ENCODE peak calls at places on chromosome 12, in five cellular contexts. M, J, U, Q and G are unnamed samples. For H3K36me3, the result is how much of the 10 kb centered on the place peaks cover.

GRCh38 chr12:6229823-6230222 is 29.6 kb downstream of the CD9 start:
- DNase-seq in M (peak), U (no peak), J (peak), Q (peak), G (peak)

GRCh38 chr12:113101751-113102150 is 33.8 kb downstream of the RASAL1 start:
- DNase-seq in U (no peak), J (no peak), M (no peak), Q (no peak), G (no peak)

GRCh38 chr12:111764120-111764821 is 2.5 kb upstream of the ALDH2 start:
- DNase-seq in M (peak), Q (no peak), U (no peak), J (no peak), G (no peak)

GRCh38 chr12:29160230-29160629 is 11.2 kb downstream of the FAR2 start:
- DNase-seq in Q (no peak), U (no peak), M (no peak), J (no peak), G (no peak)

GRCh38 chr12:7113389-7113871 is 4.4 kb upstream of the C1RL start:
- DNase-seq in U (no peak), Q (peak), J (no peak), M (no peak), G (no peak)

GRCh38 chr12:120711411-120711810 is 1.2 kb downstream of the UNC119B start:
- DNase-seq in J (no peak), Q (no peak), U (peak), M (no peak), G (no peak)

GRCh38 chr12:47817272-47818006 is 2.3 kb downstream of the HDAC7 start:
- DNase-seq in M (no peak), Q (no peak), U (no peak), J (no peak), G (no peak)

GRCh38 chr12:63394349-63394748 is 243.3 kb upstream of the AVPR1A start:
- DNase-seq in U (no peak), Q (no peak), M (no peak), J (no peak), G (no peak)

GRCh38 chr12:99253068-99253467 is 394.5 kb upstream of the GARIN6 start:
- DNase-seq in Q (no peak), M (no peak), J (no peak), U (no peak), G (no peak)

GRCh38 chr12:52032431-52032796 is 18.8 kb upstream of the NR4A1 start:
- DNase-seq in Q (peak), M (no peak), U (peak), J (peak), G (no peak)

GRCh38 chr12:13220848-13221247 is 24.3 kb downstream of the EMP1 start:
- DNase-seq in U (no peak), J (no peak), Q (no peak), M (no peak), G (no peak)

GRCh38 chr12:16238661-16239060 is 38.8 kb downstream of the SLC15A5 start:
- DNase-seq in Q (no peak), U (no peak), J (no peak), M (no peak), G (peak)

GRCh38 chr12:6202331-6202730 is 2.1 kb downstream of the CD9 start:
- DNase-seq in Q (no peak), U (no peak), M (no peak), J (no peak), G (no peak)

GRCh38 chr12:53217049-53217929 is 10.2 kb upstream of the ITGB7 start:
- DNase-seq in M (peak), U (no peak), Q (no peak), J (no peak), G (no peak)

GRCh38 chr12:4383304-4383865 is 3.9 kb upstream of the FGF23 start:
- DNase-seq in Q (no peak), U (no peak), J (no peak), M (no peak), G (no peak)

GRCh38 chr12:50739611-50740010 is 24.3 kb upstream of the ATF1 start:
- DNase-seq in Q (no peak), U (no peak), M (no peak), J (no peak), G (no peak)

GRCh38 chr12:63949902-63950301 is 105.4 kb downstream of the SRGAP1 start:
- DNase-seq in Q (no peak), J (no peak), M (no peak), U (no peak), G (no peak)

GRCh38 chr12:80979821-80980220 is 42.1 kb upstream of the LIN7A start:
- DNase-seq in Q (no peak), J (no peak), M (no peak), U (no peak), G (no peak)

GRCh38 chr12:20716037-20716436 is 20.9 kb downstream of the SLCO1C1 start:
- DNase-seq in M (no peak), J (no peak), Q (no peak), U (no peak), G (no peak)

GRCh38 chr12:116502989-116503496 is 56.1 kb upstream of the MAP1LC3B2 start:
- DNase-seq in J (no peak), M (no peak), U (no peak), Q (no peak), G (no peak)

GRCh38 chr12:89789862-89790261 is 81.2 kb upstream of the ATP2B1 start:
- DNase-seq in Q (no peak), U (no peak), M (no peak), J (no peak), G (no peak)

GRCh38 chr12:49548822-49549648 is 10.2 kb downstream of the KCNH3 start:
- DNase-seq in J (no peak), U (no peak), Q (no peak), M (peak), G (no peak)

GRCh38 chr12:124769166-124769530 is 94.5 kb downstream of the SCARB1 start:
- DNase-seq in M (no peak), U (no peak), J (no peak), Q (no peak), G (no peak)

GRCh38 chr12:102522768-102523167 is 42.4 kb upstream of the IGF1 start:
- DNase-seq in U (no peak), M (no peak), Q (no peak), J (no peak), G (no peak)

GRCh38 chr12:116934908-116935698 is 24.4 kb downstream of the FBXW8 start:
- DNase-seq in J (no peak), M (no peak), U (no peak), Q (no peak), G (no peak)

GRCh38 chr12:92648242-92649031 is 54.4 kb upstream of the PLEKHG7 start:
- DNase-seq in U (no peak), Q (no peak), J (no peak), M (no peak), G (no peak)

GRCh38 chr12:26854028-26854387 is 21.0 kb upstream of the ITPR2 start:
- DNase-seq in U (no peak), J (no peak), M (no peak), Q (no peak), G (no peak)

GRCh38 chr12:62738105-62738504 is 196.8 kb downstream of the PPM1H start:
- DNase-seq in U (no peak), J (no peak), M (no peak), Q (no peak), G (no peak)

GRCh38 chr12:76532520-76532919 is 27.1 kb downstream of the OSBPL8 start:
- DNase-seq in Q (no peak), J (no peak), M (no peak), U (no peak), G (no peak)

GRCh38 chr12:62934799-62935674 is at the start of gene PPM1H:
- DNase-seq in M (peak), U (peak), Q (peak), J (no peak), G (no peak)

GRCh38 chr12:9702239-9702638 is 30.7 kb downstream of the CLECL1 start:
- DNase-seq in J (no peak), U (no peak), M (no peak), Q (no peak), G (no peak)

GRCh38 chr12:111598637-111599458 is at the start of gene ATXN2:
- DNase-seq in M (peak), U (peak), J (peak), Q (peak), G (no peak)

GRCh38 chr12:66851134-66851533 is 172.3 kb upstream of the GRIP1 start:
- DNase-seq in Q (no peak), U (no peak), M (no peak), J (no peak), G (no peak)

GRCh38 chr12:52539024-52539820 is 13.7 kb downstream of the KRT71 start:
- DNase-seq in J (no peak), M (no peak), U (no peak), Q (no peak), G (peak)

GRCh38 chr12:111268738-111269572 is 99.9 kb downstream of the PHETA1 start:
- DNase-seq in U (no peak), Q (no peak), J (no peak), M (no peak), G (no peak)

GRCh38 chr12:111201036-111201435 is 167.9 kb downstream of the PHETA1 start:
- DNase-seq in J (no peak), Q (no peak), U (peak), M (no peak), G (no peak)

DNA sequence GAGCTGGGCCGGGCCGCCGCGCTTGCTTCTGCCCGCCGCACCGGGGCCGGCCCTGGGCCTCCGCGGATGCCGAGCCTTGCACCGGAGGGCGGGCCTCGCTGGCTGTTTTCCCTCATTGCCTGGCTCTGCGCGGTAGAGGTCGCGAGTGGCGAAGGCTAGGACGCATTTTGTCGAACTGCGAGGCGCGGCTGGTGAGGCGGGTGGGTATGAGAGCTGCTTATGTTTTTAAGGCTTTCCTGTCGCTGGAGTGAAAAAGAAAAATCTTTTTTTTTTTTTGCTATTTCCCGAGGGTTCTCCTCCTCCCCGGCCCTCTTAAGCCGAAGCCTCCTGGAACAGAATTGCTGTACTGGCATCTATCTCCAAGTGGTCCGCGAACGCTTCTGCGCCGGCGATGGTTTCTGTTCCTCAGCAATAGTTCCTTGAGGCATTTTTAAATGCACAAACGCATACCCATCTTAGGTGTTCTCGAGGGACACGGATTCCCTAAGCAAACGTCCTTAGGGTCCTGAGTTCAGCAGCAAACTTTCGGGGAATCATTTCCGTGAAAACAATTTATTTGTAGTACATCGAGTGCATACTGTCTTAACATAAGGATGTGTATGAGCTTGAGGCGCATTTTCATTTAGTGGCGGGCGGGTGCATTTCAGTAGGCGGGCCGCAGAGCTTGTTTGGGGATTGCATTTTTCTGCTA is 631 bp downstream of the RESF1 start:
- DNase-seq in U (peak), J (peak), M (no peak), Q (peak), G (no peak)
- TF ChIP-seq CTCF in U (peak), J (no peak), M (no peak), Q (peak), G (peak)

GRCh38 chr12:94147991-94148840 is at the start of gene PLXNC1:
- DNase-seq in U (peak), M (peak), Q (peak), J (no peak), G (no peak)
- H3K4me3 ChIP-seq in U (no peak), M (peak), Q (peak), J (peak), G (peak)

DNA sequence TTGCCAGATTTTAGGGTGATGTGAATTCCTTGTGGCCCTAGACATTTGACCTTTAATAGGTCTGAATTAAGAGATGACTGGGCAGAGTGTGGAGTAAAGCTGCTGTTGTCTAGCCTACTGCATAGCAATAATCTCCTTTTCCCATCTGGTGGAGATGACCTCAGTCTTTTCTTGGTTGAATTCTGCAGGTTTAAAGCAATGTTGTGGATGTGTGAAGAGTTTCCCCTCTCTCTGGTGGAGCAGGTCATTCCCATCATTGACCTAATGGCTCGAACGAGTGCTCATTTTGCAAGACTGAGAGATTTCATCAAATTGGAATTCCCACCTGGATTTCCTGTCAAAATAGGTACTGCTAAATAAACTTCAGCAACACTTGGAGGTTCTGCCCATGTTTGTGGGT is 19.0 kb downstream of the C12orf76 start:
- DNase-seq in U (no peak), Q (no peak), J (no peak), M (no peak), G (no peak)
- H3K36me3 ChIP-seq in U (under half), Q (under half), J (half or more), M (under half), G (under half)

DNA sequence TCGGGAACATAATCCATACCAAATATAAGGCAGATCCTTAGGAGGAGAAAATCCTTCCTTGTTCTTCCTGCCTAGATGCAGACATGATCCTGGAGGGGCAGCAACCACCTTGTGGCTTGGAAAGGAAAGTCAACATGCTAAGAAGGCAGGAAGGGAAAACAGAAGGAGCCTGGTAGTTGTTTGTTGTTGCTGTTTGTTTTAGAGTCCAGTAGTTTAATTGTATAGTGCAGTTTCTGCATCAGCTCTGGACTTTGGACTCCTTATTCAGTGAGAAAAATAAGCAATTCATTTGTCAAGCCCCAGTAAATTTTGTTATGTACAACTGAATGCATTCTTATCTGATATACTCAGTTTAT is 45.7 kb upstream of the APPL2 start:
- DNase-seq in M (no peak), U (no peak), J (no peak), Q (no peak), G (no peak)
- TF ChIP-seq CTCF in M (no peak), U (no peak), J (no peak), Q (no peak), G (no peak)

GRCh38 chr12:68595246-68595645 is 15.5 kb upstream of the RAP1B start:
- DNase-seq in J (no peak), M (no peak), U (no peak), Q (no peak), G (no peak)

GRCh38 chr12:68587448-68587873 is 23.2 kb upstream of the RAP1B start:
- DNase-seq in Q (no peak), J (no peak), U (no peak), M (no peak), G (no peak)

GRCh38 chr12:68589194-68589593 is 21.5 kb upstream of the RAP1B start:
- DNase-seq in Q (no peak), U (no peak), J (no peak), M (no peak), G (no peak)

GRCh38 chr12:68591716-68592437 is 18.8 kb upstream of the RAP1B start:
- DNase-seq in U (no peak), Q (no peak), M (no peak), J (no peak), G (no peak)
- H3K4me3 ChIP-seq in U (no peak), Q (no peak), M (no peak), J (no peak), G (no peak)

GRCh38 chr12:119700078-119700477 is 32.1 kb downstream of the PRKAB1 start:
- DNase-seq in Q (no peak), U (no peak), J (no peak), M (no peak), G (no peak)
- H3K36me3 ChIP-seq in Q (under half), U (under half), J (half or more), M (under half), G (under half)

GRCh38 chr12:70307868-70308267 is 58.2 kb upstream of the KCNMB4 start:
- DNase-seq in M (no peak), U (no peak), J (no peak), Q (no peak), G (no peak)
- TF ChIP-seq CTCF in M (no peak), U (no peak), J (no peak), Q (no peak), G (no peak)

DNA sequence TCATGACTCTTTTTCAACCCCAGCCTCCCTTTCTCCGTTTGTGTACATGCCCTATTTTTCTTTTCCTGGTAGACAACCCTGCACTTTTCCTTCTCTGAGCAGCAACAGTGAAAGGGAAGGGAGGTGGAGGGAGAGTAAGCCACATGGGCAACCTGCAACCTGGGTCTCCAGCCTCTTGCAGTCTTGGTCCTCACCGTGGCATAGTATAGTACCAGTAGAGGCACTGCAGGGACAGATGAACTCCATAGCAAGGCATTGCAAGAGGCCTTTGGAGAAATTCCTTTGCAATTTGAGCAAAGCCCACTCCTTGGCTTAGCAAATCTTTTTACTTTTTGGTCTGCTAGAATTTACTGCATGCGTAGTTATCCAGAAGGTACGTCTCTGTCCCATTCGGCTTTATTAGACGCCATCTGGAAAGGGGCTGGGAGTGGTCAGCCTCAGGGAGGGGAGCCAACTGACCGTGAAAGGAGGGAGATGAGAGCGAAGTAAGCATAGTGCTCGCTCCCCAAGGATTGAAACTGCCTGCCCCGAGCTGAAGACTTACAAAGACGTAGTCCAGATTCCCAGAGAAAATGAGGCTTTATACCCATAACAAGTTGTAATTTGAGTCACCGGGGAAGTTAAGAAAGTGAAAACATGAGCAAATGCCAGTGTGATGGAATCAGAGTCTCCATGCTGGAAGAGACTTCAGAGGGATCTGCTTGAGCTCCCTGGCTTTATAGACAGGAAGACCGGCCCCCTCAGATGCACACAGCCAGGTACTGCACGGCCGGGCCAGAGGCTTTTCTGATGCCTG is 331.9 kb downstream of the CACNA1C start:
- DNase-seq in M (no peak), Q (peak), U (no peak), J (no peak), G (peak)
- H3K4me3 ChIP-seq in M (no peak), Q (no peak), U (no peak), J (peak), G (peak)

DNA sequence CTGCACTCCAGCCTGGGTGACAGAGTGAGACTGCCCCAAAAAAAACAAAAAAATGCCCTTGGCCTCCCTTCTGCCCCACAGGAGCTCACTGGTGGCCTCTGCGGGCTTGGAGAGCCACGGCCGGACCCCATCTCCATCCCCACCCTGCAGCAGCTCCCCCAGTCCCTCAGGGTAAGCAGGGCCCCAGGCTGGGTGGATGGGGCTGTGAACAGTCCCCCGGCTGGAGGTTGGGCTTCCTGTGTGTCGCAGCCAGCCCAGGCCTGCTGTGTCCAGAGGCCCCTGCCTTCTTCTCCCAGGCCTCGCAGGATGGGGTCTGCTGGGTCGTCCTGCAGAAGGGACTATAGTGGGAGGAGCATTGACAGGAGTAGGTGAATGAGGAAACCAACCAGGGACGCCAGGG is 15.4 kb upstream of the PUS1 start:
- DNase-seq in Q (no peak), U (peak), M (peak), J (no peak), G (no peak)
- H3K36me3 ChIP-seq in Q (under half), U (under half), M (under half), J (half or more), G (half or more)